ENCODE peak calls at places on chromosomes 2 and 18, in six cellular contexts. O is GM13976; D is CD8-positive, alpha-beta T cell; K is fibroblast of lung; C is A549; S is WERI-Rb-1. L is an unnamed sample.

GRCh38 chr2:217822296-217823252 is 180.2 kb downstream of the TNS1 start:
- DNase-seq in O (no peak), D (no peak), K (peak; percentile 72), C (no peak), S (no peak), L (peak; percentile 17)

GRCh38 chr2:190649035-190649797 is at the start of gene NAB1:
- DNase-seq in O (peak; percentile 79), D (peak; percentile 63), K (peak; percentile 56), C (peak; percentile 52), S (peak; percentile 46), L (peak; percentile 47)

GRCh38 chr2:236178921-236179652 is 10.9 kb upstream of the GBX2 start:
- DNase-seq in O (no peak), D (no peak), K (peak; percentile 52), C (peak; percentile 37), S (no peak), L (no peak)

GRCh38 chr2:218431878-218432277 is 13.0 kb downstream of the VIL1 start:
- DNase-seq in O (no peak), D (no peak), K (no peak), C (no peak), S (no peak), L (no peak)

GRCh38 chr2:43100883-43101662 is 125.3 kb downstream of the ZFP36L2 start:
- DNase-seq in O (no peak), D (no peak), K (peak; percentile 74), C (no peak), S (peak; percentile 50), L (no peak)

GRCh38 chr2:86747708-86748627 is 27.9 kb downstream of the RMND5A start:
- DNase-seq in O (peak; percentile 17), D (no peak), K (peak; percentile 85), C (peak; percentile 35), S (peak; percentile 11), L (peak; percentile 70)

GRCh38 chr2:241901018-241901380 is 31.5 kb downstream of the RTP5 start:
- DNase-seq in O (no peak), D (no peak), K (no peak), C (no peak), S (no peak), L (no peak)

GRCh38 chr2:100214265-100214961 is 72.0 kb upstream of the AFF3 start:
- DNase-seq in O (no peak), D (no peak), K (no peak), C (no peak), S (no peak), L (no peak)

GRCh38 chr2:773256-774160 is 96.3 kb upstream of the TMEM18 start:
- DNase-seq in O (no peak), D (no peak), K (no peak), C (no peak), S (no peak), L (no peak)

GRCh38 chr2:160279813-160280465 is 79.9 kb upstream of the ITGB6 start:
- DNase-seq in O (no peak), D (no peak), K (peak; percentile 62), C (no peak), S (no peak), L (peak; percentile 49)

GRCh38 chr2:78061301-78061700 is 539.1 kb upstream of the LRRTM4 start:
- DNase-seq in O (no peak), D (no peak), K (peak; percentile 2), C (no peak), S (no peak), L (no peak)

GRCh38 chr2:119111115-119111975 is 47.2 kb downstream of the C1QL2 start:
- DNase-seq in O (no peak), D (no peak), K (no peak), C (peak; percentile 9), S (no peak), L (no peak)

GRCh38 chr2:100736121-100736915 is 83.6 kb upstream of the NPAS2 start:
- DNase-seq in O (no peak), D (no peak), K (no peak), C (no peak), S (no peak), L (no peak)

GRCh38 chr2:152062130-152063091 is 36.4 kb downstream of the CACNB4 start:
- DNase-seq in O (peak; percentile 38), D (no peak), K (peak; percentile 82), C (peak; percentile 35), S (no peak), L (peak; percentile 45)

GRCh38 chr2:25362049-25362563 is 20.4 kb upstream of the DNMT3A start:
- DNase-seq in O (peak; percentile 95), D (peak; percentile 95), K (peak; percentile 82), C (peak; percentile 94), S (peak; percentile 81), L (peak; percentile 93)

GRCh38 chr18:35933982-35934381 is 38.5 kb upstream of the RMP24 start:
- DNase-seq in O (no peak), D (no peak), K (no peak), C (peak; percentile 28), S (peak; percentile 39), L (peak; percentile 55)

GRCh38 chr2:123648014-123648413 is 377.1 kb upstream of the CNTNAP5 start:
- DNase-seq in O (no peak), D (no peak), K (no peak), C (no peak), S (no peak), L (no peak)

GRCh38 chr2:172058660-172059059 is 26.6 kb upstream of the DLX1 start:
- DNase-seq in O (no peak), D (no peak), K (no peak), C (no peak), S (no peak), L (no peak)

GRCh38 chr2:26572589-26572988 is 68.6 kb downstream of the CIB4 start:
- DNase-seq in O (no peak), D (no peak), K (no peak), C (no peak), S (no peak), L (no peak)

GRCh38 chr2:88464166-88464565 is 11.7 kb upstream of the FOXI3 start:
- DNase-seq in O (no peak), D (no peak), K (no peak), C (no peak), S (no peak), L (no peak)

GRCh38 chr2:88471083-88471942 is 18.8 kb upstream of the FOXI3 start:
- DNase-seq in O (no peak), D (no peak), K (no peak), C (no peak), S (no peak), L (no peak)

GRCh38 chr2:88472811-88473210 is 20.3 kb upstream of the FOXI3 start:
- DNase-seq in O (no peak), D (no peak), K (no peak), C (no peak), S (no peak), L (no peak)

DNA sequence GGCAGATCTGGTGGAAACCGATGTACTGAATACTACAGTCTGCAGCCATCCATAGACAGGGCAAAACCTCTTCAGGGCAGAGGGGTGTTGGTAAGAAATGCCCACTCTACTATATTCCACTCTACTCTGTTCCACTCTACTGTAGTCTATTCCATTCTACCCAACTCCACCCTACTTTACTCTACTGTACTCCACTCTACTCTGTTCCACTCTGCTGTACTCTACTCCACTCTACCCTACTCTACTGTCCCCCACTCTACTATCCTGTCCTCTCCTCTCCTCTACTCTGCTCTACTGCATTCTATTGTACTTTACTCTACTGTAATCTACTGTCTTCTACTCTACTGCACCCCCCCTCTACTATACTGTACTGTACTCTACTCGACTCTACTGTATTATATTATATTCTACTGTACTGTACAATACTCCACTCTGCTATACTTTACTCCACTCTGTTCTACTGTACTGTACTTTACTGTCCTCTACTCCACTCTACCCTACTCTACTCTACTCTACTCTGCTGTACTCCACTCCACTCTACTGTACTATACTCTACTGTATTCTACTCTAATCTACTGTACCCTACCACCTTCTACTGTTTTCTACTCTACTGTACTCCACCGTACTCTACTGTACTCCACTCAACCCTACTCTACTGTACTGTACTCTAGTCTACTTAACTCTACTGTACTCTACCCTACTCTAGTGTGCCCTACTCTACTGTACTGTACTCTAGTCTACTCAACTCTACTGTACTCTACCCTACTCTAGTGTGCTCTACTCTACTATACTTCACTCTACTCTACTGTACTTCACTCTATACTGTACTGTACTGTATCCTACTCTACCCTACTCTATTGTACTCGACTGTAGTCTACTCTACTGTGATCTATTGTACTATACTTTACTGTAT is 17.0 kb upstream of the FOXI3 start:
- DNase-seq in O (no peak), D (no peak), K (no peak), C (no peak), S (no peak), L (no peak)
- TF ChIP-seq CTCF in O (no peak), D (no peak), K (no peak), C (no peak), S (no peak), L (no peak)

GRCh38 chr2:14901740-14902139 is 269.2 kb downstream of the LRATD1 start:
- DNase-seq in O (no peak), D (no peak), K (no peak), C (peak; percentile 19), S (no peak), L (peak; percentile 4)

GRCh38 chr2:14902953-14903352 is 270.4 kb downstream of the LRATD1 start:
- DNase-seq in O (no peak), D (no peak), K (no peak), C (no peak), S (no peak), L (no peak)

GRCh38 chr2:14905571-14905970 is 273.1 kb downstream of the LRATD1 start:
- DNase-seq in O (no peak), D (no peak), K (no peak), C (no peak), S (no peak), L (no peak)

GRCh38 chr2:14907014-14907612 is 274.6 kb downstream of the LRATD1 start:
- DNase-seq in O (no peak), D (no peak), K (no peak), C (peak; percentile 18), S (peak; percentile 54), L (peak; percentile 27)

DNA sequence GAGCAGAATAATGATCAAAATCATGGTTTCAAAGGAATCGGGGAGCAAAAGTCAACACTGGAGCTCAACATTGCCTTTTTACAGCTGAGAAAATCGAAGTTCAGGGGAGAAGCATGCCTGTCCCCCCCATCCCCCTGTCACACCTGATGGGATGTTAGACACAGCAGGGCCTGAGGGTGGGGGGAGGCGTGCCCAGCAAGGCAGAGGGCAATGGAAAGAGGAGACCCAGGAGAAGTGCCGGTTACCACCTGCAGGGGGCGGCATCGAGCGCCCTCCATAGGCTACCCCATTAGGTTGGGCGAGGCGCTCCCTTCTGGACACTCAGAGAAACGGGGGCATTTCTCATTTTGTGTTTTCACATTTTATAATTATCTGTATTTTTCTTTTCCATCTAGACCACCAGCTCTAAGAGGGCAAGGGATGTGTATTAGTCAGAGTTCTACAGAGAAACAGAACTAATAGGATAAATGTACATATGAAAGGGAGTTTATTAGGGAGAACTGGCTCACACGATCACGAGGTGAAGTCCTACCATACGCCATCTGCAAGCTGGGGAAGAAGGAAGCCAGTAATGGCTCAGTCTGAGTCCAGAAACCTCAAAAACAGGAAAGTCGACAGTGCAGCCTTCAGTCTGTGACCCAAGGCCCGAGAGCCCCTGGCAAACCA is 271.3 kb downstream of the LRATD1 start:
- DNase-seq in O (peak; percentile 82), D (peak; percentile 30), K (no peak), C (peak; percentile 66), S (peak; percentile 91), L (peak; percentile 74)
- TF ChIP-seq CTCF in O (peak; percentile 91), D (peak; percentile 57), K (peak; percentile 22), C (peak; percentile 51), S (peak; percentile 99), L (peak; percentile 67)

GRCh38 chr2:54454548-54454921 is 1.6 kb upstream of the SPTBN1 start:
- DNase-seq in O (no peak), D (no peak), K (no peak), C (peak; percentile 20), S (no peak), L (no peak)
- TF ChIP-seq CTCF in O (no peak), D (no peak), K (no peak), C (peak; percentile 16), S (no peak), L (no peak)

GRCh38 chr2:107645586-107645985 is 181.1 kb upstream of the RGPD4 start:
- DNase-seq in O (no peak), D (no peak), K (no peak), C (no peak), S (no peak), L (no peak)

GRCh38 chr2:107648781-107649413 is 177.8 kb upstream of the RGPD4 start:
- DNase-seq in O (no peak), D (no peak), K (no peak), C (no peak), S (peak; percentile 6), L (no peak)
- TF ChIP-seq CTCF in O (no peak), D (no peak), K (no peak), C (no peak), S (peak; percentile 11), L (no peak)